ENCODE peak calls at places on chromosomes 2 and 18, in five cellular contexts. Z is AG04449, W is sciatic nerve, G is NCI-H748 treated with DMSO at 0.1 percent for 48 hours, S is iPS-NIHi11. K is an unnamed sample.

GRCh38 chr2:108316194-108316880 is 27.6 kb downstream of the SULT1C2 start:
- DNase-seq in S (peak), W (no peak), G (no peak), Z (no peak), K (no peak)

GRCh38 chr2:136901732-136902131 is 136.4 kb downstream of the THSD7B start:
- DNase-seq in S (no peak), Z (no peak), W (no peak), G (no peak), K (no peak)

GRCh38 chr18:35564795-35565453 is 16.6 kb upstream of the GALNT1 start:
- DNase-seq in W (no peak), G (no peak), Z (no peak), S (no peak), K (no peak)

GRCh38 chr2:113050921-113051895 is 1.5 kb downstream of the IL36B start:
- DNase-seq in W (no peak), Z (no peak), G (no peak), S (no peak), K (no peak)

GRCh38 chr2:15595936-15596335 is 4.3 kb downstream of the DDX1 start:
- DNase-seq in W (no peak), Z (no peak), S (no peak), G (no peak), K (no peak)

GRCh38 chr18:5431836-5432575 is 111.8 kb downstream of the EPB41L3 start:
- DNase-seq in Z (no peak), G (no peak), S (no peak), W (no peak), K (no peak)

GRCh38 chr2:3522851-3523481 is 3.6 kb upstream of the ADI1 start:
- DNase-seq in Z (peak), W (no peak), G (no peak), S (no peak), K (no peak)

GRCh38 chr18:37721544-37722302 is 156.1 kb upstream of the CELF4 start:
- DNase-seq in W (no peak), S (no peak), Z (no peak), G (no peak), K (no peak)

GRCh38 chr2:163687213-163687612 is 48.6 kb downstream of the FIGN start:
- DNase-seq in G (no peak), S (no peak), Z (no peak), W (no peak), K (no peak)

GRCh38 chr18:35998967-35999366 is 26.5 kb downstream of the RMP24 start:
- DNase-seq in Z (no peak), S (no peak), W (no peak), G (no peak), K (no peak)

GRCh38 chr2:221502270-221502973 is 69.7 kb downstream of the EPHA4 start:
- DNase-seq in Z (peak), G (no peak), W (no peak), S (no peak), K (no peak)

GRCh38 chr2:31729442-31730092 is 148.8 kb upstream of the SRD5A2 start:
- DNase-seq in W (no peak), S (peak), G (no peak), Z (peak), K (no peak)